ENCODE peak calls at places on chromosome 2, in ten cellular contexts. R, S, L, A, F, P, W, J, E and D are unnamed samples.

GRCh38 chr2:219417374-219417773 is 803 bp upstream of the DES start:
- DNase-seq in R (no peak), S (no peak), L (peak), A (no peak), F (no peak), P (no peak), W (no peak), J (no peak), E (no peak), D (no peak)

GRCh38 chr2:203869610-203870042 is 2.1 kb downstream of the CTLA4 start:
- DNase-seq in R (no peak), S (no peak), L (no peak), A (no peak), F (no peak), P (no peak), W (no peak), J (no peak), E (no peak), D (no peak)

GRCh38 chr2:186917866-186918265 is 68.9 kb upstream of the ZSWIM2 start:
- DNase-seq in R (no peak), S (no peak), L (no peak), A (no peak), F (no peak), P (no peak), W (no peak), J (no peak), E (no peak), D (no peak)

GRCh38 chr2:112959109-112959591 is 18.7 kb upstream of the IL36G start:
- DNase-seq in R (no peak), S (no peak), L (no peak), A (peak), F (peak), P (no peak), W (no peak), J (no peak), E (no peak), D (no peak)

GRCh38 chr2:198309673-198310280 is 505.4 kb downstream of the PLCL1 start:
- DNase-seq in R (peak), S (no peak), L (no peak), A (peak), F (peak), P (peak), W (no peak), J (peak), E (no peak), D (peak)

GRCh38 chr2:237687666-237688065 is 60.3 kb downstream of the LRRFIP1 start:
- DNase-seq in R (peak), S (peak), L (peak), A (peak), F (no peak), P (peak), W (peak), J (peak), E (no peak), D (peak)

GRCh38 chr2:64541547-64541946 is 17.4 kb downstream of the AFTPH start:
- DNase-seq in R (no peak), S (no peak), L (no peak), A (no peak), F (no peak), P (no peak), W (no peak), J (no peak), E (no peak), D (no peak)

GRCh38 chr2:238589591-238590460 is 163.1 kb downstream of the ASB1 start:
- DNase-seq in R (no peak), S (no peak), L (no peak), A (no peak), F (no peak), P (no peak), W (no peak), J (no peak), E (no peak), D (no peak)

GRCh38 chr2:164948540-164948939 is 6.8 kb downstream of the SLC38A11 start:
- DNase-seq in R (no peak), S (no peak), L (no peak), A (no peak), F (no peak), P (no peak), W (no peak), J (no peak), E (no peak), D (no peak)

GRCh38 chr2:190277234-190278112 is 42.2 kb downstream of the HIBCH start:
- DNase-seq in R (peak), S (no peak), L (no peak), A (peak), F (peak), P (no peak), W (no peak), J (peak), E (no peak), D (peak)
- TF ChIP-seq CTCF in R (peak), S (peak), L (peak), A (peak), F (peak), P (peak), W (peak), J (peak), E (no peak), D (peak)

DNA sequence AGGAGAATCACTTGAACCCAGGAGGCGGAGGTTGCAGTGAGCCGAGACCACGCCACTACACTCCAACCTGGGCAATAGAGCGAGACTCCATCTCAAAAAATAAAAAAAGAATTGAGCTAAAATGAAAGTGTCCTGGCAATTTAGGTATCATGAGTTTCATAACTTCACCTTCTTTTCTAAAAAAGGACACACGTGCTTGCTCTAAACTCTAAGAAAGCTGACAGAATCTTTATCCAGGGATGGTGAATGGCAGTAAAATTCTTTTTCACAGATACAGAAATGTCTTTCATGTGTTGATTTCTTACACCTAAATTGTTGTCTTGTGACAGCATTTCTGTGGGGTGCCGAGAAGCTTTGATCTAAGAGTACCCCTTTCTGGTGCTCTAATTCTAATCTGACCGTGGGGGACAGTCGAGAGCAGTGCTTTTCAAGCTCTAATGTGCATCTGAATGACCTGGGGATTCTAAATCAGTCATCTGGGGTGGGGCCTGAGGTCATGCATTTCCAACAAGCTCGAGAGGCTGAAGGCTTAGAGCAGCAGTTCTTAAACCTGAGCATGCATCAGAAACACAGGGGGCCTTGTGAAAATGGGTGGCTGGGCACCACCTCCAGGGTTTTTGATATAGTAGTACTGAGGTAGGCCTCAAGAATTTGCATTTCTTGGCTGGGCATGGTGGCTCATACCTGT is 42.1 kb upstream of the REL start:
- DNase-seq in R (no peak), S (no peak), L (no peak), A (no peak), F (no peak), P (no peak), W (no peak), J (no peak), E (no peak), D (no peak)
- TF ChIP-seq CTCF in R (no peak), S (no peak), L (no peak), A (no peak), F (no peak), P (no peak), W (no peak), J (no peak), E (no peak), D (no peak)

DNA sequence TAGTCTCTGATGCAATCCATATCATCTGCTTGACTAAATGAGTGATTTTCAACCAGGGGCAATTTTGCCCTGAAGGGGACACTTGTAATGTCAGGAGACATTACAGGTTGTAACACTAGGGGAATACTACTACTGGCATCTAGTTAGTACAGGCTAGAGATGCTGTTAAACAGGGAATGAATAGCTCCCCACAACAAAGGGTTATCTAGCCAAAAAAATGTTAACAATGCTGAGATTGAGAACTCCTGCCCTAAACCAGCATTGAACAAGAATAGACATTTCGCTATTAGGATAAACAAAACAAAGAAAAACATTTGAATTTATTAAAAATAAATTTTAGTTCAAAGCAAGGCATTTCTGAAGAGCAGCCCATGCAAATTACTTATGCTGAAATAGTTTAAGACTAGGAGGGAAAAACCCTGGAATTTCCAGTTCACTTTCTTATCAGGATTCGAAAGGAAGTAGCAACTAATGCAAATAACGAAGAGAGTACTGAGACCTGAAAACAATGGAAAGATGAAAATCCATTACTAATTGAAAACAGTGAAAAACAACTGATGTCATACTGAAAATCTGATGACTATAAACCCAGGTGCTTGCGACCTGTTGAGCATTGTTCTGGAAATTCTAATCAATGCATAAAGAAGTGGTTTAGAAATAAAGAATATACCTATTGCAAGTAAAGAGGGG is 53.1 kb downstream of the CAB39 start:
- DNase-seq in R (no peak), S (no peak), L (no peak), A (peak), F (no peak), P (no peak), W (no peak), J (no peak), E (no peak), D (peak)
- TF ChIP-seq CTCF in R (no peak), S (no peak), L (no peak), A (peak), F (no peak), P (no peak), W (no peak), J (no peak), E (no peak), D (no peak)

GRCh38 chr2:98781822-98782221 is 50.9 kb upstream of the MGAT4A start:
- DNase-seq in R (no peak), S (no peak), L (no peak), A (no peak), F (no peak), P (no peak), W (no peak), J (no peak), E (no peak), D (no peak)
- TF ChIP-seq CTCF in R (no peak), S (no peak), L (no peak), A (no peak), F (no peak), P (no peak), W (no peak), J (no peak), E (no peak), D (no peak)